ENCODE peak calls at places on chromosomes 7 and 10, in nine cellular contexts. One of them, this sample, is unnamed.

GRCh38 chr7:3791327-3791726 is 490.3 kb downstream of the SDK1 start:
- DNase-seq in fibroblast of villous mesenchyme: no peak
- DNase-seq in fibroblast of lung: no peak
- DNase-seq in GM06990: no peak
- DNase-seq in endodermal cell: no peak
- DNase-seq in retinal pigment epithelial cell: no peak
- DNase-seq in esophagus muscularis mucosa: peak
- DNase-seq in colonic mucosa: no peak
- DNase-seq in CD4-positive, alpha-beta memory T cell: no peak
- DNase-seq in this sample: no peak

GRCh38 chr7:24843821-24844449 is 86.7 kb upstream of the GSDME start:
- DNase-seq in endodermal cell: no peak
- DNase-seq in esophagus muscularis mucosa: no peak
- DNase-seq in GM06990: no peak
- DNase-seq in fibroblast of lung: no peak
- DNase-seq in CD4-positive, alpha-beta memory T cell: no peak
- DNase-seq in retinal pigment epithelial cell: no peak
- DNase-seq in fibroblast of villous mesenchyme: no peak
- DNase-seq in colonic mucosa: no peak
- DNase-seq in this sample: no peak

GRCh38 chr7:25951414-25952276 is 200.4 kb upstream of the NFE2L3 start:
- DNase-seq in fibroblast of villous mesenchyme: no peak
- DNase-seq in colonic mucosa: peak
- DNase-seq in GM06990: no peak
- DNase-seq in endodermal cell: peak
- DNase-seq in retinal pigment epithelial cell: no peak
- DNase-seq in esophagus muscularis mucosa: peak
- DNase-seq in fibroblast of lung: no peak
- DNase-seq in CD4-positive, alpha-beta memory T cell: no peak
- DNase-seq in this sample: no peak

GRCh38 chr10:75195035-75195763 is 15.4 kb upstream of the VDAC2 start:
- DNase-seq in GM06990: no peak
- DNase-seq in colonic mucosa: no peak
- DNase-seq in retinal pigment epithelial cell: peak
- DNase-seq in endodermal cell: no peak
- DNase-seq in fibroblast of lung: peak
- DNase-seq in CD4-positive, alpha-beta memory T cell: no peak
- DNase-seq in fibroblast of villous mesenchyme: peak
- DNase-seq in esophagus muscularis mucosa: peak
- DNase-seq in this sample: peak

GRCh38 chr7:127393370-127394058 is 1.0 kb upstream of the ZNF800 start:
- DNase-seq in esophagus muscularis mucosa: no peak
- DNase-seq in fibroblast of lung: peak
- DNase-seq in retinal pigment epithelial cell: no peak
- DNase-seq in endodermal cell: peak
- DNase-seq in colonic mucosa: no peak
- DNase-seq in GM06990: no peak
- DNase-seq in fibroblast of villous mesenchyme: no peak
- DNase-seq in CD4-positive, alpha-beta memory T cell: no peak
- DNase-seq in this sample: no peak

GRCh38 chr7:50652400-50653115 is 87.4 kb upstream of the DDC start:
- DNase-seq in endodermal cell: no peak
- DNase-seq in fibroblast of villous mesenchyme: no peak
- DNase-seq in fibroblast of lung: no peak
- DNase-seq in retinal pigment epithelial cell: no peak
- DNase-seq in esophagus muscularis mucosa: no peak
- DNase-seq in colonic mucosa: no peak
- DNase-seq in CD4-positive, alpha-beta memory T cell: no peak
- DNase-seq in GM06990: no peak
- DNase-seq in this sample: no peak

GRCh38 chr10:4926400-4926799 is 36.8 kb upstream of the AKR1C1 start:
- DNase-seq in colonic mucosa: no peak
- DNase-seq in fibroblast of lung: no peak
- DNase-seq in esophagus muscularis mucosa: no peak
- DNase-seq in fibroblast of villous mesenchyme: no peak
- DNase-seq in GM06990: no peak
- DNase-seq in endodermal cell: no peak
- DNase-seq in CD4-positive, alpha-beta memory T cell: no peak
- DNase-seq in retinal pigment epithelial cell: no peak
- DNase-seq in this sample: no peak

GRCh38 chr10:110488124-110488681 is 9.5 kb upstream of the DUSP5 start:
- DNase-seq in endodermal cell: no peak
- DNase-seq in fibroblast of villous mesenchyme: no peak
- DNase-seq in CD4-positive, alpha-beta memory T cell: no peak
- DNase-seq in retinal pigment epithelial cell: no peak
- DNase-seq in GM06990: no peak
- DNase-seq in fibroblast of lung: peak
- DNase-seq in esophagus muscularis mucosa: no peak
- DNase-seq in colonic mucosa: no peak
- DNase-seq in this sample: peak

GRCh38 chr7:142384508-142384922 is 126.7 kb upstream of the PRSS58 start:
- DNase-seq in endodermal cell: no peak
- DNase-seq in retinal pigment epithelial cell: no peak
- DNase-seq in fibroblast of lung: peak
- DNase-seq in colonic mucosa: no peak
- DNase-seq in fibroblast of villous mesenchyme: peak
- DNase-seq in GM06990: no peak
- DNase-seq in esophagus muscularis mucosa: no peak
- DNase-seq in CD4-positive, alpha-beta memory T cell: no peak
- DNase-seq in this sample: peak

GRCh38 chr10:89845541-89846275 is 144.3 kb downstream of the KIF20B start:
- DNase-seq in fibroblast of lung: peak
- DNase-seq in esophagus muscularis mucosa: no peak
- DNase-seq in endodermal cell: no peak
- DNase-seq in colonic mucosa: no peak
- DNase-seq in fibroblast of villous mesenchyme: peak
- DNase-seq in CD4-positive, alpha-beta memory T cell: no peak
- DNase-seq in GM06990: no peak
- DNase-seq in retinal pigment epithelial cell: no peak
- DNase-seq in this sample: peak

GRCh38 chr7:118214051-118214832 is 10.3 kb upstream of the ANKRD7 start:
- DNase-seq in colonic mucosa: peak
- DNase-seq in endodermal cell: no peak
- DNase-seq in fibroblast of villous mesenchyme: peak
- DNase-seq in fibroblast of lung: peak
- DNase-seq in retinal pigment epithelial cell: peak
- DNase-seq in CD4-positive, alpha-beta memory T cell: peak
- DNase-seq in esophagus muscularis mucosa: no peak
- DNase-seq in GM06990: peak
- DNase-seq in this sample: peak

GRCh38 chr10:132173185-132173584 is 13.6 kb upstream of the DPYSL4 start:
- DNase-seq in CD4-positive, alpha-beta memory T cell: no peak
- DNase-seq in fibroblast of lung: no peak
- DNase-seq in colonic mucosa: no peak
- DNase-seq in endodermal cell: no peak
- DNase-seq in retinal pigment epithelial cell: no peak
- DNase-seq in fibroblast of villous mesenchyme: no peak
- DNase-seq in esophagus muscularis mucosa: no peak
- DNase-seq in GM06990: no peak
- DNase-seq in this sample: no peak

GRCh38 chr10:133388973-133389818 is 4.8 kb upstream of the MTG1 start:
- DNase-seq in endodermal cell: no peak
- DNase-seq in CD4-positive, alpha-beta memory T cell: peak
- DNase-seq in GM06990: peak
- DNase-seq in colonic mucosa: no peak
- DNase-seq in fibroblast of lung: no peak
- DNase-seq in esophagus muscularis mucosa: no peak
- DNase-seq in fibroblast of villous mesenchyme: no peak
- DNase-seq in retinal pigment epithelial cell: no peak
- DNase-seq in this sample: no peak

GRCh38 chr10:4470231-4470840 is 355.7 kb upstream of the AKR1E2 start:
- DNase-seq in colonic mucosa: no peak
- DNase-seq in fibroblast of lung: peak
- DNase-seq in fibroblast of villous mesenchyme: peak
- DNase-seq in esophagus muscularis mucosa: no peak
- DNase-seq in CD4-positive, alpha-beta memory T cell: no peak
- DNase-seq in retinal pigment epithelial cell: no peak
- DNase-seq in endodermal cell: no peak
- DNase-seq in GM06990: no peak
- DNase-seq in this sample: peak

GRCh38 chr10:5481121-5481520 is 18.2 kb downstream of the CALML5 start:
- DNase-seq in retinal pigment epithelial cell: no peak
- DNase-seq in fibroblast of villous mesenchyme: no peak
- DNase-seq in fibroblast of lung: no peak
- DNase-seq in endodermal cell: peak
- DNase-seq in colonic mucosa: no peak
- DNase-seq in esophagus muscularis mucosa: no peak
- DNase-seq in CD4-positive, alpha-beta memory T cell: no peak
- DNase-seq in GM06990: no peak
- DNase-seq in this sample: no peak

GRCh38 chr10:60086862-60087261 is 180.5 kb upstream of the CCDC6 start:
- DNase-seq in colonic mucosa: no peak
- DNase-seq in esophagus muscularis mucosa: no peak
- DNase-seq in GM06990: peak
- DNase-seq in retinal pigment epithelial cell: no peak
- DNase-seq in fibroblast of villous mesenchyme: no peak
- DNase-seq in CD4-positive, alpha-beta memory T cell: no peak
- DNase-seq in endodermal cell: no peak
- DNase-seq in fibroblast of lung: no peak
- DNase-seq in this sample: no peak

GRCh38 chr10:60086421-60086820 is 180.1 kb upstream of the CCDC6 start:
- DNase-seq in endodermal cell: no peak
- DNase-seq in esophagus muscularis mucosa: no peak
- DNase-seq in CD4-positive, alpha-beta memory T cell: no peak
- DNase-seq in GM06990: no peak
- DNase-seq in fibroblast of lung: no peak
- DNase-seq in fibroblast of villous mesenchyme: no peak
- DNase-seq in colonic mucosa: no peak
- DNase-seq in retinal pigment epithelial cell: no peak
- DNase-seq in this sample: no peak

GRCh38 chr10:60082341-60083038 is 176.1 kb upstream of the CCDC6 start:
- DNase-seq in esophagus muscularis mucosa: no peak
- DNase-seq in fibroblast of lung: peak
- DNase-seq in GM06990: no peak
- DNase-seq in colonic mucosa: no peak
- DNase-seq in endodermal cell: no peak
- DNase-seq in fibroblast of villous mesenchyme: no peak
- DNase-seq in retinal pigment epithelial cell: no peak
- DNase-seq in CD4-positive, alpha-beta memory T cell: no peak
- DNase-seq in this sample: no peak

GRCh38 chr10:60083039-60083344 is 176.6 kb upstream of the CCDC6 start:
- DNase-seq in fibroblast of villous mesenchyme: peak
- DNase-seq in colonic mucosa: no peak
- DNase-seq in endodermal cell: no peak
- DNase-seq in esophagus muscularis mucosa: no peak
- DNase-seq in CD4-positive, alpha-beta memory T cell: no peak
- DNase-seq in fibroblast of lung: no peak
- DNase-seq in GM06990: no peak
- DNase-seq in retinal pigment epithelial cell: no peak
- DNase-seq in this sample: no peak
- H3K4me3 ChIP-seq in fibroblast of villous mesenchyme: no peak
- H3K4me3 ChIP-seq in colonic mucosa: no peak
- H3K4me3 ChIP-seq in endodermal cell: no peak
- H3K4me3 ChIP-seq in esophagus muscularis mucosa: no peak
- H3K4me3 ChIP-seq in CD4-positive, alpha-beta memory T cell: no peak
- H3K4me3 ChIP-seq in fibroblast of lung: peak
- H3K4me3 ChIP-seq in GM06990: no peak
- H3K4me3 ChIP-seq in retinal pigment epithelial cell: no peak
- H3K4me3 ChIP-seq in this sample: no peak

DNA sequence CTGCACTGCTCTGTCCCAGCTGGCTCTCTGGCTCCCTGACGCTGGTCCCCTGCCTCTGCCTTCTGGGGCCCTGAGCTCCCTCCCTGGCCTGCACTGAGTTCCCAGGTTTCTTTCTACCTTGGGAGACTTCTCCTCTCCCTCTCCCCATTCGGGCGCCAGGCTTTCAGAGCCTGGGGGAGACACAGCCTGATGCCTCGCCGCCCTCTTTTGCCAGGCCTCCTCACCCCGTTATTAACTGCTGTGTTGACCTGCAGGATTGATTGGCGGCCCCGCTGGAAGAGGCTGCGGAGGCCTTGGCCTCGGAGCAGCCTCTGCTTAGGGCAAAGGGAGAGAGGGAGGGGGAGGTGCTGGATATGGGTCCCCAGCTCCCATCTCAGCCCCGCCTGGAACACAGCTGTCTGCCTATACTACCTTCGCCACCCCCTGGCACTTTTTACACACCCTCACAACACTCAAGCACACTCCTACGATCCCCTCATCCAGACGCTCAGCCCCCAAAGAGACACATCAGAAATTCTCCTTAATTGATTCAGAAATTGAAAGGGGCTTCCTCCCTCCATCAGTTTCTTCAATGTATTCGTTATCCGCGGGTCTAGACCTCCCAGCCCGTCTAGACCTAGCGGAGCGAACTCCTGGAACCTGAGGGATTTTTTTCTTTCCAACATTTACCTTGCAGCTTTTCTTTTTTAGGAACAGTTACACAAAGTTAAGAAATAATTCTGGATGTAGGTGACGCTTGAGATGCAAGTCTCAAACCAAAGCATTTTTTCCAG is 7.1 kb upstream of the PAX2 start:
- DNase-seq in CD4-positive, alpha-beta memory T cell: no peak
- DNase-seq in retinal pigment epithelial cell: no peak
- DNase-seq in colonic mucosa: no peak
- DNase-seq in esophagus muscularis mucosa: no peak
- DNase-seq in fibroblast of villous mesenchyme: no peak
- DNase-seq in GM06990: no peak
- DNase-seq in endodermal cell: no peak
- DNase-seq in fibroblast of lung: no peak
- DNase-seq in this sample: no peak
- H3K4me3 ChIP-seq in CD4-positive, alpha-beta memory T cell: no peak
- H3K4me3 ChIP-seq in retinal pigment epithelial cell: no peak
- H3K4me3 ChIP-seq in colonic mucosa: no peak
- H3K4me3 ChIP-seq in esophagus muscularis mucosa: peak
- H3K4me3 ChIP-seq in fibroblast of villous mesenchyme: no peak
- H3K4me3 ChIP-seq in GM06990: no peak
- H3K4me3 ChIP-seq in endodermal cell: peak
- H3K4me3 ChIP-seq in fibroblast of lung: no peak
- H3K4me3 ChIP-seq in this sample: no peak

GRCh38 chr7:45088821-45089313 is at the start of gene NACAD:
- DNase-seq in fibroblast of lung: peak
- DNase-seq in fibroblast of villous mesenchyme: peak
- DNase-seq in colonic mucosa: no peak
- DNase-seq in GM06990: no peak
- DNase-seq in endodermal cell: no peak
- DNase-seq in esophagus muscularis mucosa: no peak
- DNase-seq in retinal pigment epithelial cell: no peak
- DNase-seq in CD4-positive, alpha-beta memory T cell: no peak
- DNase-seq in this sample: no peak
- H3K4me3 ChIP-seq in fibroblast of lung: peak
- H3K4me3 ChIP-seq in fibroblast of villous mesenchyme: peak
- H3K4me3 ChIP-seq in colonic mucosa: peak
- H3K4me3 ChIP-seq in GM06990: peak
- H3K4me3 ChIP-seq in endodermal cell: peak
- H3K4me3 ChIP-seq in esophagus muscularis mucosa: peak
- H3K4me3 ChIP-seq in retinal pigment epithelial cell: peak
- H3K4me3 ChIP-seq in CD4-positive, alpha-beta memory T cell: no peak
- H3K4me3 ChIP-seq in this sample: peak

DNA sequence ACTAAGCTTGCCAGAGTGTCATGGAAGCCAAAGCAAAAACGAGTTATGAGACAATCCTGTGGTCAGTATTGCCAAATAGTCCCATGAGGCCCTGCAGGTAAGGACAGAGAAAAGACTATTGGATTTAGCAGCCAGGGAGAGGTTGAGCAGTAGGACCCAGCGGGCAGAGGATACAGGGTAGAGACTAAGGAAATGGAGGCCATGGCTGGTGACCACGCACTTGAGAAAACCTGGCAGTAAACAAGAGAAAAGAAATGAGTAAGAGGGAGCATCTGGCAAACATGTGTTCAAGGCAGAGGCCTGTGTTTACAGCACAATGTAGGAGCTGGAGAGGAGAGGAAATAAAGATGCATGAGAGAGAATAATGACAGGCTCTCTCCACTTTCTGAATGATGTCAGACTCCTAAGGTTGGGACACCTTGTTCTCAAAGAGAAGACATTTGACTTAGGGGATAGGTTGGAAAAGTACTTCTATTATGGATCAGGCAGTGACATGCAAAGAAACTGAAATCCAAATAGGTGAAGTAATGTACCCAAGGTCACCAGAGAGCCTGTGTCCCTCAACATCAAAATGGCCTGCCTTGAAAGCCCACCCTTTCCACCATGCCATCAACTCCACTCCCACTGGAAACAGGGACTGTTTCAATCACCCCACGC is 9.0 kb downstream of the CREB3L2 start:
- DNase-seq in fibroblast of villous mesenchyme: peak
- DNase-seq in fibroblast of lung: peak
- DNase-seq in endodermal cell: no peak
- DNase-seq in colonic mucosa: no peak
- DNase-seq in CD4-positive, alpha-beta memory T cell: no peak
- DNase-seq in esophagus muscularis mucosa: no peak
- DNase-seq in retinal pigment epithelial cell: no peak
- DNase-seq in GM06990: no peak
- DNase-seq in this sample: peak
- H3K4me3 ChIP-seq in fibroblast of villous mesenchyme: peak
- H3K4me3 ChIP-seq in fibroblast of lung: peak
- H3K4me3 ChIP-seq in endodermal cell: no peak
- H3K4me3 ChIP-seq in colonic mucosa: no peak
- H3K4me3 ChIP-seq in CD4-positive, alpha-beta memory T cell: no peak
- H3K4me3 ChIP-seq in esophagus muscularis mucosa: no peak
- H3K4me3 ChIP-seq in retinal pigment epithelial cell: no peak
- H3K4me3 ChIP-seq in GM06990: peak
- H3K4me3 ChIP-seq in this sample: peak

This sample was measured in fibroblast of pulmonary artery.